ENCODE peak calls at places on chromosomes 11 and 22, in four cellular contexts. U, B, F and G are unnamed samples.

GRCh38 chr11:62399868-62400245 is 19.0 kb upstream of the SCGB1A1 start:
- DNase-seq in U (no peak), B (no peak), F (no peak), G (no peak)

GRCh38 chr22:32926600-32926999 is 125.1 kb downstream of the TIMP3 start:
- DNase-seq in U (peak), B (peak), F (peak), G (peak)

GRCh38 chr11:119056397-119056999 is 507 bp downstream of the HYOU1 start:
- DNase-seq in U (peak), B (peak), F (no peak), G (no peak)

GRCh38 chr11:19380375-19380774 is 139.6 kb upstream of the E2F8 start:
- DNase-seq in U (peak), B (peak), F (peak), G (peak)

GRCh38 chr11:66126808-66127555 is 56.9 kb downstream of the PACS1 start:
- DNase-seq in U (peak), B (peak), F (no peak), G (peak)

GRCh38 chr22:17665884-17666283 is 27.3 kb downstream of the BCL2L13 start:
- DNase-seq in U (no peak), B (peak), F (no peak), G (no peak)

GRCh38 chr11:132734217-132734616 is 798.1 kb downstream of the OPCML start:
- DNase-seq in U (peak), B (peak), F (no peak), G (no peak)

GRCh38 chr22:46239261-46240048 is 10.6 kb downstream of the CDPF1 start:
- DNase-seq in U (no peak), B (no peak), F (no peak), G (no peak)

GRCh38 chr22:30485362-30485988 is 13.7 kb upstream of the SEC14L3 start:
- DNase-seq in U (peak), B (peak), F (peak), G (peak)

GRCh38 chr11:21710791-21711190 is 482.1 kb upstream of the ANO5 start:
- DNase-seq in U (peak), B (no peak), F (no peak), G (no peak)

GRCh38 chr22:35705141-35705540 is 12.5 kb upstream of the APOL5 start:
- DNase-seq in U (peak), B (peak), F (no peak), G (peak)

GRCh38 chr11:117654281-117654680 is 142.7 kb downstream of the DSCAML1 start:
- DNase-seq in U (no peak), B (no peak), F (no peak), G (no peak)

GRCh38 chr11:71286701-71287643 is 34.6 kb upstream of the SHANK2 start:
- DNase-seq in U (peak), B (peak), F (no peak), G (peak)

GRCh38 chr22:32796865-32797573 is 4.5 kb upstream of the TIMP3 start:
- DNase-seq in U (peak), B (peak), F (peak), G (peak)

GRCh38 chr11:118437736-118438125 is 1.4 kb downstream of the KMT2A start:
- DNase-seq in U (peak), B (peak), F (no peak), G (no peak)

GRCh38 chr11:84522331-84522730 is 1104.8 kb downstream of the DLG2 start:
- DNase-seq in U (no peak), B (no peak), F (no peak), G (no peak)

GRCh38 chr11:70174846-70175764 is 28.0 kb upstream of the FADD start:
- DNase-seq in U (no peak), B (no peak), F (no peak), G (no peak)

GRCh38 chr11:33649944-33650343 is 50.7 kb downstream of the C11orf91 start:
- DNase-seq in U (no peak), B (no peak), F (no peak), G (no peak)

GRCh38 chr11:83007909-83008580 is 63.7 kb downstream of the RAB30 start:
- DNase-seq in U (no peak), B (peak), F (no peak), G (no peak)

GRCh38 chr11:44601471-44602370 is 36.3 kb downstream of the CD82 start:
- DNase-seq in U (no peak), B (no peak), F (no peak), G (no peak)

GRCh38 chr11:76030973-76031590 is 175.2 kb downstream of the WNT11 start:
- DNase-seq in U (peak), B (no peak), F (no peak), G (peak)

GRCh38 chr11:124098142-124098541 is 17.1 kb upstream of the VWA5A start:
- DNase-seq in U (no peak), B (no peak), F (no peak), G (no peak)

GRCh38 chr22:32823024-32823730 is 21.7 kb downstream of the TIMP3 start:
- DNase-seq in U (no peak), B (peak), F (peak), G (peak)

GRCh38 chr11:104076455-104076854 is 40.0 kb downstream of the DDI1 start:
- DNase-seq in U (peak), B (no peak), F (no peak), G (no peak)

GRCh38 chr22:47174671-47175111 is 412.2 kb downstream of the TBC1D22A start:
- DNase-seq in U (no peak), B (no peak), F (no peak), G (no peak)

GRCh38 chr11:82996966-82997606 is 74.6 kb downstream of the RAB30 start:
- DNase-seq in U (peak), B (no peak), F (no peak), G (peak)

GRCh38 chr11:68817554-68817953 is 24.2 kb downstream of the CPT1A start:
- DNase-seq in U (no peak), B (no peak), F (no peak), G (no peak)

GRCh38 chr22:47084226-47084625 is 321.8 kb downstream of the TBC1D22A start:
- DNase-seq in U (no peak), B (no peak), F (no peak), G (no peak)

GRCh38 chr22:32880531-32880905 is 79.0 kb downstream of the TIMP3 start:
- DNase-seq in U (no peak), B (no peak), F (no peak), G (no peak)

GRCh38 chr22:41687901-41688364 is 734 bp downstream of the SNU13 start:
- DNase-seq in U (peak), B (peak), F (no peak), G (no peak)

GRCh38 chr11:111635706-111636045 is 33.4 kb downstream of the SIK2 start:
- DNase-seq in U (no peak), B (peak), F (no peak), G (no peak)

GRCh38 chr11:129881570-129882170 is 13.7 kb downstream of the NFRKB start:
- DNase-seq in U (peak), B (peak), F (no peak), G (peak)

GRCh38 chr11:94134651-94135512 is 6.2 kb downstream of the PANX1 start:
- DNase-seq in U (peak), B (peak), F (no peak), G (peak)

GRCh38 chr11:124865902-124866851 is 945 bp downstream of the ROBO3 start:
- DNase-seq in U (no peak), B (peak), F (no peak), G (peak)

GRCh38 chr22:17120281-17120680 is 879 bp downstream of the TMEM121B start:
- DNase-seq in U (peak), B (peak), F (no peak), G (peak)

GRCh38 chr11:63931876-63932275 is 6.9 kb upstream of the NAA40 start:
- DNase-seq in U (no peak), B (no peak), F (no peak), G (no peak)

GRCh38 chr11:130163346-130164220 is 4.0 kb downstream of the ST14 start:
- DNase-seq in U (no peak), B (no peak), F (no peak), G (no peak)

GRCh38 chr22:46791201-46791731 is 28.8 kb downstream of the TBC1D22A start:
- DNase-seq in U (no peak), B (peak), F (no peak), G (no peak)

DNA sequence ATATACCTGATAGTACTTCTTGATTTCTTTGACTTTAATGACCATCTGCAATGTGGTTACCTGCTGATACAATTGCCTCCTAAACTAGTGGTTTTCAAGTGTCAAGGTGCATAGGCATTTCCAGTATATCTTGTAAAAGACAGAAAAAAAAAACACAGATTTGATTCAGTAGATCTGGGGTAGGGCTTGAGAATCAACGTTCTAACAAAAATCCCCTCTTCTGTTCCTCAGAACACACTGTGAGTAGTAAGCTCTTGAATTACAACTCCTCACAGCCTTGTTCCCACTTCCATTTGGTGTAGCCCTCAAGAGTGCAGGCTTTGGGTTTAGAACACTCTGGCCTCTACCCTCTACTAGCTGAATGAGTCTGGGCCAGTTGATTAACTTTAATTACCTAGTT is 78.0 kb upstream of the CTSC start:
- DNase-seq in U (no peak), B (no peak), F (no peak), G (no peak)
- H3K9ac ChIP-seq in U (no peak), B (no peak), F (no peak), G (no peak)

DNA sequence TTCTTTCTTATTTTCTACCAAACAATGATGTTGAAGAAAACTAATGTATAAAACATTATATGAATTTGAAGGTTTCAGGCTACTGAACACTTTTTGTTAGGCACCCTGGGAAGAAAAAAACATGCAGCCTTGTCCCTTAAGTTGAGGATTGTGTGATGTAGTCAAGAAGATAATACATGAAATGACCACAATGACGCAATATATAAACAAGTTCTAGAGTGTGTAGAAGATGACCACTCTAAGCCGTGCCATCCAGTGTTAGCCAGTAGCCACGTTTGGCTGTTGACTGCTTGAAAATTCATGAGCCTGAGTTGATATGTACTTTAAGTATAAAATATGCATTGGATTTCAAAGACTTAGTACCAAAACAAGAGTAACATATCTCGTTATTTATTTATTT is 16.2 kb downstream of the SWAP70 start:
- DNase-seq in U (no peak), B (no peak), F (no peak), G (no peak)
- H3K27ac ChIP-seq in U (no peak), B (no peak), F (no peak), G (no peak)

GRCh38 chr11:8604078-8604723 is 10.2 kb upstream of the STK33 start:
- DNase-seq in U (peak), B (peak), F (peak), G (peak)
- H2AFZ ChIP-seq in U (peak), B (peak), F (peak), G (no peak)

DNA sequence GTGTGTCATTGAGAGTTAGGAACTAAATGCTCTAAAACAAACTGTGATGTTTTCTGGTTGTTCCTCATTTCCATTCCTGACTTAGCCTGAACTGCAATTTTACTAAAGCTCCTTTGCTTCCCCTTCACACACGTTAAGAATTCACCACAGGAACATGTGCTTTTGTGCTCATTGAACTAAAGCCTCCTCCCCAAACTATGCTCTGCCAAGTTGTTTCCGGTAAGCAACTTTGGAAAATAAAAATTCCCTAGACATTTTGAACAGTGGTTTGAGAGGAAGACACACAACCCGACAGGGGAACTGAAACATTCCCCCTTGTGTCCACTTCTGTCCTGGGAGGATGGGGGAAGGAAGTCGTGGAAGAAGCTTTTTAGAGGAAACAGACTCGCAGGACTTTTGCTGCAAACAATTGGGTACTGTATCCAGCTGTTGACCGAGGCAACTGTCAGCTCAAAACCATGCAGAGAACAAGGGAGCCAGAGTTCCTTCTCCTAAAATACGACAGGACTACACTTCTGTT is 66.9 kb downstream of the GAB2 start:
- DNase-seq in U (no peak), B (peak), F (no peak), G (peak)
- H3K9ac ChIP-seq in U (no peak), B (peak), F (no peak), G (no peak)

GRCh38 chr11:112722876-112723275 is 238.3 kb upstream of the NCAM1 start:
- DNase-seq in U (no peak), B (no peak), F (no peak), G (no peak)

GRCh38 chr11:112724194-112724790 is 236.9 kb upstream of the NCAM1 start:
- DNase-seq in U (no peak), B (no peak), F (no peak), G (no peak)

GRCh38 chr11:112727341-112727841 is 233.8 kb upstream of the NCAM1 start:
- DNase-seq in U (no peak), B (no peak), F (no peak), G (no peak)

GRCh38 chr11:112725636-112726035 is 235.6 kb upstream of the NCAM1 start:
- DNase-seq in U (no peak), B (no peak), F (no peak), G (no peak)

GRCh38 chr11:112723676-112724075 is 237.5 kb upstream of the NCAM1 start:
- DNase-seq in U (no peak), B (no peak), F (no peak), G (no peak)
- H3K27ac ChIP-seq in U (no peak), B (no peak), F (no peak), G (no peak)

GRCh38 chr11:67662806-67663514 is 11.5 kb downstream of the ALDH3B2 start:
- DNase-seq in U (no peak), B (no peak), F (no peak), G (no peak)
- H2AFZ ChIP-seq in U (no peak), B (no peak), F (no peak), G (no peak)

GRCh38 chr22:37618072-37618656 is 9.5 kb downstream of the GGA1 start:
- DNase-seq in U (no peak), B (no peak), F (no peak), G (no peak)

GRCh38 chr22:37619991-37620390 is 11.4 kb downstream of the GGA1 start:
- DNase-seq in U (no peak), B (no peak), F (no peak), G (no peak)

GRCh38 chr22:37617431-37617830 is 8.8 kb downstream of the GGA1 start:
- DNase-seq in U (no peak), B (no peak), F (no peak), G (no peak)

GRCh38 chr22:37618674-37619073 is 10.0 kb downstream of the GGA1 start:
- DNase-seq in U (no peak), B (no peak), F (no peak), G (no peak)

GRCh38 chr22:37616205-37617083 is 7.8 kb downstream of the GGA1 start:
- DNase-seq in U (no peak), B (no peak), F (no peak), G (no peak)
- H3K9ac ChIP-seq in U (no peak), B (no peak), F (no peak), G (no peak)

DNA sequence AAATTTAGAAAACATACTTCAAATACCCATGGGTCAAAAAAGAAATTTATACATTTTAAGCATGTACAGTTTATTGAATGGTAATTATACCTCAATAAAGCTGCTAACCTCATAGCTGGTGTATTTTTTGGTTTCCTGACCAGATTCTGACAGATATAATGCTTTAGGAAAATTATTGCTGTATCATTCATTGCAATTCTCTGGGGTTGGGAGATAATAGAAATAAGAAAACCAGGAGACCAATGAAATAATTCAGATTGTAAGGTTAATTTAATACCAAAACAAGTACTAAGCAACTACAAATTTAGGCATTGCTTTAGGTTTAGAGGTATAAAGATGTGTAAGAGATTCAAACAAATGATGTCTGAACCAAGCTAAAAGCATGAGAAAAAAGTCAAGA is 120.1 kb downstream of the ENTHD1 start:
- DNase-seq in U (no peak), B (no peak), F (no peak), G (no peak)
- H3K27ac ChIP-seq in U (no peak), B (no peak), F (no peak), G (no peak)

DNA sequence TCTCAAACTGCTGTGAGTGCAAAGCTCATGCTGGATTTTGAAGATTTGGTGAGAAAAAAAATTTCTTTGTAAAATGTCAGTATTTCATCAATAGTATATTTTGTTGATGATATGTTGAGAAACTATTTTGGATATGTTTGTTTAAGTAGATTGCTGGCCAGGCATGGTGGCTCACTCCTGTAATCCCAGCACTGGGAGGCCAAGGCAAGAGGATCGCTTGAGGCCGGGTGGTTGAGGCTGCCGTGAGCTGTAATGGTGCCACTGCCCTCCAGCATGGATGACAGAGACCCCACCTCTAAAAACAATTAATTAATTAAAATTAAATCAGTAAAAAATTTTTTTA is 6.9 kb upstream of the IFITM3 start:
- DNase-seq in U (no peak), B (no peak), F (no peak), G (no peak)
- H2AFZ ChIP-seq in U (no peak), B (peak), F (no peak), G (no peak)